ENCODE peak calls at places on chromosomes 12 and 14, in six cellular contexts. T, C, G, M, D and U are unnamed samples. For H3K4me1, the result is how much of the 10 kb centered on the place peaks cover.

GRCh38 chr12:21828111-21828775 is 53.7 kb upstream of the KCNJ8 start:
- DNase-seq in T (no peak), C (no peak), G (no peak), M (no peak), D (no peak), U (no peak)

GRCh38 chr12:110028323-110028722 is 20.0 kb downstream of the C12orf76 start:
- DNase-seq in T (no peak), C (no peak), G (peak), M (no peak), D (no peak), U (no peak)

GRCh38 chr12:123354600-123354999 is 10.0 kb downstream of the SBNO1 start:
- DNase-seq in T (no peak), C (no peak), G (no peak), M (no peak), D (no peak), U (no peak)

GRCh38 chr12:49014547-49014946 is 4.0 kb downstream of the PRKAG1 start:
- DNase-seq in T (no peak), C (no peak), G (no peak), M (no peak), D (no peak), U (peak)

GRCh38 chr14:56794088-56794556 is 16.2 kb downstream of the OTX2 start:
- DNase-seq in T (no peak), C (no peak), G (peak), M (no peak), D (no peak), U (no peak)

GRCh38 chr12:65937181-65937641 is 112.9 kb downstream of the HMGA2 start:
- DNase-seq in T (no peak), C (peak), G (no peak), M (no peak), D (no peak), U (no peak)

GRCh38 chr12:101111441-101111840 is 98.6 kb downstream of the SLC5A8 start:
- DNase-seq in T (no peak), C (no peak), G (no peak), M (no peak), D (no peak), U (no peak)

GRCh38 chr12:107912421-107913004 is 138.0 kb downstream of the ASCL4 start:
- DNase-seq in T (peak), C (peak), G (peak), M (peak), D (peak), U (peak)

GRCh38 chr12:57498571-57498970 is 10.7 kb downstream of the MARS1 start:
- DNase-seq in T (no peak), C (no peak), G (no peak), M (no peak), D (no peak), U (no peak)

GRCh38 chr14:93114068-93114710 is 1.5 kb downstream of the ITPK1 start:
- DNase-seq in T (no peak), C (peak), G (peak), M (no peak), D (no peak), U (no peak)

GRCh38 chr12:31325524-31325875 is 450 bp downstream of the SINHCAF start:
- DNase-seq in T (no peak), C (no peak), G (no peak), M (no peak), D (peak), U (no peak)

GRCh38 chr12:125178222-125178621 is 113.0 kb downstream of the AACS start:
- DNase-seq in T (no peak), C (no peak), G (no peak), M (no peak), D (no peak), U (no peak)

GRCh38 chr14:101186544-101186943 is 283.0 kb upstream of the RTL1 start:
- DNase-seq in T (no peak), C (no peak), G (no peak), M (no peak), D (no peak), U (no peak)

GRCh38 chr12:93090768-93091172 is 161.7 kb upstream of the EEA1 start:
- DNase-seq in T (no peak), C (no peak), G (no peak), M (no peak), D (no peak), U (no peak)

GRCh38 chr12:25106818-25107217 is 88.1 kb downstream of the DNAI7 start:
- DNase-seq in T (no peak), C (no peak), G (no peak), M (no peak), D (no peak), U (no peak)

GRCh38 chr12:19938031-19938430 is 430.3 kb upstream of the PDE3A start:
- DNase-seq in T (no peak), C (no peak), G (no peak), M (no peak), D (no peak), U (no peak)

GRCh38 chr12:38638401-38638800 is 267.0 kb downstream of the CPNE8 start:
- DNase-seq in T (no peak), C (no peak), G (no peak), M (no peak), D (no peak), U (no peak)

GRCh38 chr14:94373708-94374107 is 14.7 kb downstream of the SERPINA1 start:
- DNase-seq in T (no peak), C (no peak), G (no peak), M (peak), D (no peak), U (no peak)

GRCh38 chr14:93082576-93083001 is 33.1 kb downstream of the ITPK1 start:
- DNase-seq in T (peak), C (no peak), G (no peak), M (no peak), D (no peak), U (no peak)

GRCh38 chr14:69650948-69651369 is 39.6 kb downstream of the SUSD6 start:
- DNase-seq in T (no peak), C (no peak), G (peak), M (no peak), D (no peak), U (no peak)
- H3K4me1 ChIP-seq in T (half or more), C (half or more), G (under half), M (half or more), D (half or more), U (half or more)

DNA sequence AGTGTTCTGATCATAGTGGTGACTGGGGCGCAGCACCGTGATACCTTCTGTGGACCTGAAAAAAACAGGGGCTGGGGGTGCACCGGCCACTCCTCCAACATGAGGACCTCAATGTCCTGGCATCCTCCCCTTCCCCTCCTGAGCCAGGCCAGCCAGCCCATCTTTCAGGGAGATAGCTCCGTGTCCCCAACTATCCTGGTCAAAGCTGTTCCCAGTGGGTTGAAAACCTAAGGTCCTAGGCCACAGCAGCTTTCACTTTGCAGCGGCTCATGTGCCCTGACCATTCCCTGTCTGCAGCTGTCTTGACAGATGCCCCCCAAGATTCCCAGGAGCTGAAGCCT is 75.7 kb downstream of the BCL11B start:
- DNase-seq in T (no peak), C (no peak), G (no peak), M (no peak), D (no peak), U (no peak)
- H3K4me1 ChIP-seq in T (under half), C (under half), G (under half), M (under half), D (under half), U (under half)

DNA sequence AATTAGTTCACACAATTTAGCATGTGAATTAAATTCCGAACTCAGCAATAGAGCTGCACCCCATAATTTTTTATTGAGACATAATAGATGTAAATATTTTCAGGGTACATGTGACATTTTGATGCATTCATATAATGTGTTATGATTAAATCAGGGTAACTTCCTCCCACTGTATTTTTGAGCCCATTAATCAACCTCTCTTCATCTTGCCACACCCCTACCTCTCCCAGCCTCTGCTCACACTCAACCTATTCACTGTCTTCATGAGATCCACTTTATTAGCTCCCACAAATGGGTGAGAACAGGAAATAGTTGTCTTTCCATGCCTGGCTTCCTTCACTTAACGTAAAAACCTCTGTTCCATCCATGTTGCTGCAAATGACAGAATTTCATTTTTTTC is 14.7 kb downstream of the IL26 start:
- DNase-seq in T (no peak), C (no peak), G (no peak), M (no peak), D (no peak), U (no peak)
- H3K4me1 ChIP-seq in T (under half), C (under half), G (under half), M (under half), D (under half), U (under half)

DNA sequence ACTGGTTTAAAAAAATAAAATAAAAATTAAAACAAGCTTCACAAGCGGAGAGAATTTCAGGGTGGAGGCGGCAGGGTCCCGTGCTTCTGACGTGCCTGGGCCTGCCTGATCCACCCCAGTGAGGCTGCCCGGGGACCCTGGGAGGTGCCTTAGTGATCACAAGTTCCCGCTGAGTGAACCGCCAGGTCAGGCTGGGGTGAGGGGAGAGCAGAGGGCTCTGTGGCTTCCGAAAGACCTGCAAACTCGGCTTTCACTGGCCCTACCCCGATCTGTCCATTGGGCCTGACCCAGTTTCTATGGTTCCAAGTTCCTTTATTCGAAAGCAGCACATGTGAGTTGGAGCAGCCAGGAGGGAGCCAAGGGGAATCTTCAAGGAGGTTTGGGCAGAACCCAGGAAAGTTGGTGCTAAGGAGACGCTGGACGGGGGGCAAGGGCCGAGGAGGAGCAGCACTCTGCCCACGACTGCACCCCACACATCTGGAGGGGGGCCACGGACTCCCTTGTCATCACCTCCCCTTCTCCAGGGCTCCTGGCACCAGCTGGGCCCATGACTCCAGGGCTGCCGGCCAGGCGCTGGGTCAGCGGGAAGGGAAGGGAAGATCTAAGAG is 12.9 kb downstream of the MMP14 start:
- DNase-seq in T (peak), C (no peak), G (no peak), M (peak), D (peak), U (peak)
- H3K4me1 ChIP-seq in T (under half), C (under half), G (under half), M (half or more), D (half or more), U (under half)

GRCh38 chr12:24080465-24080864 is 131.0 kb upstream of the SOX5 start:
- DNase-seq in T (no peak), C (no peak), G (no peak), M (no peak), D (no peak), U (no peak)
- H3K4me1 ChIP-seq in T (under half), C (under half), G (under half), M (under half), D (under half), U (under half)

GRCh38 chr12:6276247-6276887 is 34.1 kb upstream of the PLEKHG6 start:
- DNase-seq in T (no peak), C (no peak), G (no peak), M (no peak), D (peak), U (no peak)
- H3K4me1 ChIP-seq in T (under half), C (under half), G (under half), M (under half), D (half or more), U (under half)

DNA sequence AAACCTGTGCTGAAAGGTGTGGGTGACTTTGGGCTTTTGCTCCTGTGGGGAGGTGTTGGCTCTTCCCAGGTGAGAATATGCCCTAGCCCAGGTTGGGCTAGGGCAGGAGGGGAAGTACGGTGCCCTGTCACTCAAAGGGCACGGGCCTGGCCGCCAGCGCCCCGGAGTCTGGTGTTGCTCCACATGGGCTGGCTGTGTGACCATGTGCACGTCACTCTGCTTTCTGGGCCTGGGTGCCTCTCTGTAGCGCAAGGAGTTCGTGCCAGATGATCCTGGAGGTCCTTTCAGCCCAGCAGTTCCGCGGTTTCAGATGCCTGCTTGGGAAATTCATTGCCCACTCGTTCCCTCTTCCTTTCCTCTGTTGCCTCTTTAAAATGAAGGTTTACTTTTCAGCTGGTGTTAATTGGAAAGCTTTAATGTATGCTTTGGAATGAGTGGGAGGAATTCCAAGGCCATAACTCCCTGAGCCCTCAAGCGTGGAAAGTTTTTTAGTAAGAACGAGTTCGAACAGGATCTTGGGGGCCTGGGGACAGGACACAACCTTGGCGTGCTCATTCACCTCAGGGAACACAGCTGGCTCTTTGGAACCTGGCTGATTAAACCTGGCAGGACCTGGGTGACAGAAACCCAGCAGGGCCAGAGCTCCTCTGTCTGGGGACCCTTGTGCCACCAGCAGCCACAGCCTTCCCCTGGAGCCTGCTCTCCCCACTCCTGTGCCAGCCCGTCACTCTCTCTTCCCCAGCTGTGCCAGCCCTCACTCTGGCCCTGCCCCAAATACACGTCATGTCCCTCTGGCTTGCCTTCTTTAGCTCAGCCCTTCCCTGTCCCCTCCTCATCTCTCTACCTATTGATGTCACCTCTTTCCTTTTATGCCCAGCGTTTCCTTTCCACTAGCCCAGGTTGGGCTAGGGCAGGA is 42.8 kb downstream of the TSPAN9 start:
- DNase-seq in T (peak), C (no peak), G (no peak), M (peak), D (peak), U (no peak)
- H3K4me1 ChIP-seq in T (half or more), C (under half), G (under half), M (under half), D (half or more), U (under half)